ENCODE peak calls at places on chromosomes 4 and X, in ten cellular contexts. Y is tibial nerve, F is prostate gland, L is H54, N is uterus, A is NB4, M is right lobe of liver, U is sigmoid colon, X is Peyer's patch, W is endothelial cell of umbilical vein. T is an unnamed sample.

GRCh38 chrX:129932137-129932791 is 26.3 kb downstream of the UTP14A start:
- DNase-seq in W (peak), U (peak), N (peak), M (peak), F (peak), A (peak), L (peak), X (peak), Y (peak), T (peak)

GRCh38 chr4:68348577-68348976 is 1.3 kb downstream of the YTHDC1 start:
- DNase-seq in U (no peak), N (no peak), W (peak), A (peak), F (no peak), Y (no peak), X (no peak), M (no peak), L (no peak), T (no peak)

GRCh38 chr4:82181789-82182188 is 192.0 kb downstream of the HNRNPD start:
- DNase-seq in Y (no peak), F (no peak), N (no peak), M (no peak), X (no peak), W (no peak), U (no peak), L (no peak), A (no peak), T (no peak)

GRCh38 chr4:7831330-7831729 is 108.3 kb downstream of the AFAP1 start:
- DNase-seq in A (no peak), X (no peak), L (no peak), N (no peak), F (no peak), W (peak), U (peak), Y (no peak), M (no peak), T (peak)

GRCh38 chr4:149836546-149836945 is 20.9 kb upstream of the IQCM start:
- DNase-seq in U (no peak), L (no peak), M (no peak), W (no peak), X (no peak), F (no peak), A (no peak), Y (no peak), N (no peak), T (no peak)

GRCh38 chrX:2652106-2652505 is 39.0 kb upstream of the CD99 start:
- DNase-seq in A (no peak), U (no peak), Y (no peak), M (no peak), X (no peak), L (no peak), W (no peak), F (no peak), N (no peak), T (no peak)

GRCh38 chrX:101260435-101260834 is 30.7 kb downstream of the TAF7L start:
- DNase-seq in A (peak), Y (no peak), W (peak), X (no peak), F (no peak), L (no peak), M (no peak), N (no peak), U (no peak), T (peak)

GRCh38 chrX:68685722-68686683 is 38.5 kb downstream of the STARD8 start:
- DNase-seq in M (no peak), A (peak), U (peak), L (no peak), Y (no peak), F (no peak), X (no peak), N (peak), W (peak), T (peak)

GRCh38 chrX:11704725-11705495 is 39.2 kb upstream of the ARHGAP6 start:
- DNase-seq in W (no peak), N (no peak), U (no peak), F (no peak), M (no peak), L (peak), X (no peak), A (no peak), Y (no peak), T (no peak)

GRCh38 chr4:113907559-113907958 is 71.9 kb downstream of the ARSJ start:
- DNase-seq in L (no peak), X (no peak), F (no peak), Y (no peak), U (no peak), M (no peak), N (no peak), A (no peak), W (no peak), T (no peak)

GRCh38 chrX:48914593-48915493 is 3.4 kb upstream of the SLC35A2 start:
- DNase-seq in N (no peak), Y (no peak), U (no peak), X (no peak), L (no peak), W (no peak), F (no peak), A (no peak), M (no peak), T (no peak)
- TF ChIP-seq POLR2A in N (no peak), Y (no peak), U (no peak), X (no peak), L (no peak), W (no peak), F (no peak), A (no peak), M (no peak), T (no peak)

DNA sequence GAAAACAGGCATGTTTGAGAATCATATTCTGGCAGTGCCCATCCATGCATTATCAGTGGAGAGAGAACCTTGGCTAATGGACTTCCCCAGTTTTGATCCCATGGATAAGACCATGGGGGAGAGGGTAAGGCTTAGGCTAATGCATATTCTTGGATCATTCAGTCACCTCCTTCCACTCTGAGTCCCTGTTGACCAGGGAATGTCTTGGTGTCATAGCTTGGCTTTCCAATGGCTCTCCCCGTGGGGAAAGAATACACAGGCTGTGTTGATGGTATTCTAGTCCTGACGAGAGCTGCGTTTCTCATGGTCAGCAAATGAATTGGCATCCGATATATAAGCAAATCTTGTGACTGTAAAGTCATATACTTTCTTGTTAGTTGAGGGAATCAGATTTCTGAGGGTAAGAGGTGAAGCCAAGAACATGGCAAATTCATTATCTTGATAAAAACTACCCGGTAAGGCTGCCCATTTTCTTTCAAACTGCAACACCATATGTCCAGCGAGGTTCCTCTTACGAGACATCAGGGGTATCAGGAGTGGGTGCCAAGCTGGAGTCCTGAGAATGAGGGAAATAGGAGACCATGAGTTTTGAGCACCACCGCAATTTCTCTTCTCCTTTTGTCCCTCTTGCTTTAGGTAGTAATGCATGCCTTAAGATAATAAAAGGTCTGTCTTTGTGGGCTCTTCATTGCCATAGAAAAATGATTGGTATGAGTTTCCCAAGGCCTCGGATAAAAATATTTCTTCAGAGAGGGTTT is 18.0 kb downstream of the RHOH start:
- DNase-seq in L (no peak), N (no peak), X (no peak), Y (no peak), M (no peak), F (no peak), U (no peak), A (no peak), W (no peak), T (no peak)
- TF ChIP-seq POLR2A in L (no peak), N (no peak), X (no peak), Y (no peak), M (no peak), F (no peak), U (no peak), A (no peak), W (no peak), T (no peak)

GRCh38 chrX:49101629-49101984 is 21.9 kb upstream of the WDR45 start:
- DNase-seq in Y (no peak), L (no peak), X (no peak), U (no peak), A (no peak), W (no peak), M (no peak), N (no peak), F (no peak), T (no peak)

GRCh38 chrX:49102221-49102620 is 21.3 kb downstream of the GPKOW start:
- DNase-seq in U (no peak), L (no peak), X (no peak), M (peak), N (no peak), F (no peak), Y (no peak), A (no peak), W (no peak), T (no peak)

GRCh38 chrX:49096419-49096818 is 16.7 kb upstream of the WDR45 start:
- DNase-seq in Y (no peak), N (no peak), A (no peak), M (no peak), X (no peak), U (no peak), W (no peak), L (no peak), F (no peak), T (no peak)

GRCh38 chrX:49103637-49104036 is 19.9 kb downstream of the GPKOW start:
- DNase-seq in U (no peak), Y (no peak), X (no peak), M (no peak), F (no peak), N (no peak), W (no peak), L (no peak), A (no peak), T (no peak)

DNA sequence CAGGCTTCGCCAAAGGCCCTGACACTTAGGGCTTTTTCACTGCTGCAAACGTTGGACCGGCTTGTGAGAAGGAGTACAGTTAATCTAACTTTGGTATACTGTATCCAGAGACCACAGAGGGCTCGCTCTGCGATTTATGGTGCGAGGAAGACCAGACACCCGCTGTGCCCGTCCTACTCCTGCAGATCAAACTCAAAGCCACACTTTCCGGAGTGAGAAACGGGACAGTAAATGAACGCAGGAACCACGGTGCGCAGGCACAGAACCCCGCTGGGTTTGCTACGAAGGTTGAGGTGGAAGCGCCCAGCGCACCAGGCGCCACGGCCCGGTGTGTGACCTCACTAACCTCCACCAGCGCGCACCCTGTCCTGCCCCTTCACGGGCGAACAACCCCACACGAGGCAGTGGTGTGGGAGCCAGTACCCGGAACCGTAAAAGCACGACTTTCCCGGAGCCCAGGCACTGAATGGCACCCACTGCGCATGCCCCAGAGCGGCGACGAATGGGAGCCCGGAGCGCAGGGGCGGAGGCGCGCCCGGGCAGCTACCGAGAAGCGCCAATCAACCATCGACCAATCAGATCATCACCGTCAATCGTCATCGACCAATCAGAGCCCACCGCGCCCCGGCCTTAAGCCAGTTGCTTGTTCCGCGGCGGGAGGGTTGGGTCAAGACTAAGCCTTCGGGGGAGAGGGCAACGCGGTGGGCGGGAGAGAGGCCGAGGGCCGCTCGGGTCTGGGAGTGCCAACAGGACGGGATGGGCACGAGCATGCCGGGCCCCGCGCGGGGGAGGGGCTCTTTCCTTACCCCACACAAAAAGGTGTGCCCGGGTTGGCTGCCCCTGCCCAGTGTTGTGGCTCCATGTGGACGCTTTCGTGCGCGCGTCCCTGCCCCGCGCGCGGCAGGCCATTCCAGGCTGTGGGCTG is 21.3 kb upstream of the WDR45 start:
- DNase-seq in F (peak), W (peak), L (peak), Y (peak), N (peak), M (peak), A (peak), U (peak), X (peak), T (peak)
- TF ChIP-seq POLR2A in F (peak), W (peak), L (peak), Y (peak), N (peak), M (peak), A (peak), U (peak), X (peak), T (peak)

GRCh38 chrX:155218777-155219176 is 2.5 kb downstream of the VBP1 start:
- DNase-seq in L (no peak), Y (no peak), F (no peak), A (no peak), N (no peak), U (no peak), X (no peak), W (no peak), M (no peak), T (peak)

GRCh38 chrX:155216940-155217450 is 735 bp downstream of the VBP1 start:
- DNase-seq in U (no peak), M (no peak), N (no peak), A (no peak), W (peak), F (no peak), X (no peak), Y (no peak), L (peak), T (peak)

GRCh38 chrX:155213731-155214130 is 2.5 kb upstream of the VBP1 start:
- DNase-seq in N (no peak), U (no peak), W (no peak), X (no peak), A (no peak), L (no peak), Y (no peak), F (no peak), M (no peak), T (no peak)

GRCh38 chrX:155215443-155216178 is 649 bp upstream of the VBP1 start:
- DNase-seq in Y (no peak), X (no peak), A (peak), N (no peak), M (no peak), L (peak), F (no peak), W (no peak), U (no peak), T (no peak)

GRCh38 chrX:155216179-155216939 is at the start of gene VBP1:
- DNase-seq in U (peak), A (peak), W (peak), Y (peak), L (peak), F (peak), X (peak), M (peak), N (peak), T (peak)
- TF ChIP-seq POLR2A in U (no peak), A (peak), W (peak), Y (peak), L (peak), F (peak), X (no peak), M (no peak), N (peak), T (peak)

GRCh38 chrX:30309139-30309571 is at the start of gene NR0B1:
- DNase-seq in U (no peak), N (no peak), F (no peak), W (no peak), M (no peak), L (no peak), Y (no peak), X (no peak), A (no peak), T (no peak)
- TF ChIP-seq POLR2A in U (no peak), N (no peak), F (no peak), W (no peak), M (no peak), L (no peak), Y (no peak), X (no peak), A (no peak), T (no peak)